ENCODE peak calls at places on chromosomes 12 and 14, in ten cellular contexts. X is H1, W is IMR-90, A is neuronal stem cell, H is A549, O is GM23248, L is K562, V is mesenchymal stem cell, R is HepG2, G is PC-3. F is an unnamed sample.

GRCh38 chr12:77122236-77122635 is 56.9 kb upstream of the E2F7 start:
- DNase-seq in X (no peak), W (peak), V (peak), O (peak), R (peak), L (no peak), H (peak), G (peak), A (no peak), F (peak)

GRCh38 chr12:74415633-74416032 is 122.0 kb upstream of the ATXN7L3B start:
- DNase-seq in L (no peak), W (peak), X (no peak), A (peak), O (peak), V (peak), G (peak), H (peak), R (peak), F (peak)

GRCh38 chr14:94485944-94486841 is 10.2 kb upstream of the SERPINA9 start:
- DNase-seq in R (peak), V (no peak), L (peak), W (peak), A (peak), G (peak), H (peak), O (peak), X (peak), F (peak)

GRCh38 chr12:116879509-116880212 is 1.6 kb downstream of the HRK start:
- DNase-seq in X (peak), O (peak), H (no peak), V (no peak), L (no peak), R (no peak), G (no peak), A (no peak), W (no peak), F (no peak)

GRCh38 chr14:101707285-101707842 is 54.1 kb upstream of the PPP2R5C start:
- DNase-seq in L (peak), R (peak), X (peak), V (peak), W (peak), G (peak), H (peak), O (peak), A (peak), F (peak)

GRCh38 chr12:34402899-34403705 is 380.8 kb downstream of the ALG10 start:
- DNase-seq in L (peak), G (no peak), X (peak), O (no peak), W (no peak), A (no peak), V (no peak), R (no peak), H (no peak), F (no peak)

GRCh38 chr12:75623631-75624118 is 112.3 kb upstream of the KRR1 start:
- DNase-seq in H (peak), G (peak), R (peak), L (no peak), V (peak), O (peak), W (peak), X (no peak), A (no peak), F (peak)

GRCh38 chr14:42806909-42807315 is 1200.2 kb downstream of the LRFN5 start:
- DNase-seq in W (peak), O (peak), A (no peak), H (no peak), V (peak), X (no peak), L (no peak), G (peak), R (no peak), F (peak)

GRCh38 chr12:82650627-82651337 is 35.9 kb upstream of the TMTC2 start:
- DNase-seq in V (no peak), G (peak), H (peak), O (peak), X (no peak), A (no peak), W (no peak), L (no peak), R (peak), F (peak)

GRCh38 chr12:77940011-77940423 is 109.3 kb downstream of the NAV3 start:
- DNase-seq in L (no peak), X (no peak), V (peak), W (peak), A (no peak), R (no peak), H (peak), O (peak), G (peak), F (peak)

GRCh38 chr12:126668538-126668937 is 1598.4 kb upstream of the TMEM132C start:
- DNase-seq in R (no peak), H (peak), G (peak), V (no peak), X (no peak), O (peak), L (no peak), A (no peak), W (no peak), F (peak)

GRCh38 chr14:70357557-70357956 is 1.9 kb downstream of the COX16 start:
- DNase-seq in X (no peak), O (no peak), L (no peak), G (no peak), V (no peak), R (no peak), A (no peak), W (no peak), H (no peak), F (no peak)

GRCh38 chr14:105271224-105271890 is 23.0 kb downstream of the BTBD6 start:
- DNase-seq in A (no peak), R (no peak), L (no peak), V (no peak), W (no peak), H (no peak), O (no peak), X (no peak), G (no peak), F (no peak)

GRCh38 chr14:74571901-74572828 is 39.9 kb downstream of the LTBP2 start:
- DNase-seq in G (peak), W (peak), V (peak), L (no peak), H (peak), A (no peak), X (no peak), R (peak), O (peak), F (peak)

GRCh38 chr12:78938341-78939084 is 73.9 kb downstream of the SYT1 start:
- DNase-seq in L (no peak), W (no peak), G (peak), A (no peak), O (no peak), X (no peak), R (no peak), V (no peak), H (no peak), F (no peak)

GRCh38 chr14:95068521-95068920 is 88.8 kb downstream of the DICER1 start:
- DNase-seq in X (no peak), H (no peak), R (no peak), V (no peak), O (no peak), A (no peak), L (no peak), G (no peak), W (no peak), F (no peak)

GRCh38 chr12:30989754-30990153 is 63.2 kb downstream of the TSPAN11 start:
- DNase-seq in G (peak), V (no peak), X (peak), L (peak), H (peak), A (no peak), O (peak), W (no peak), R (peak), F (peak)

GRCh38 chr12:88298761-88299242 is 156.7 kb downstream of the TMTC3 start:
- DNase-seq in O (peak), G (peak), W (peak), L (no peak), V (peak), R (no peak), X (no peak), H (peak), A (no peak), F (peak)
- H3K4me2 ChIP-seq in O (peak), G (peak), W (peak), L (no peak), V (no peak), R (no peak), X (no peak), H (peak), A (no peak), F (peak)

DNA sequence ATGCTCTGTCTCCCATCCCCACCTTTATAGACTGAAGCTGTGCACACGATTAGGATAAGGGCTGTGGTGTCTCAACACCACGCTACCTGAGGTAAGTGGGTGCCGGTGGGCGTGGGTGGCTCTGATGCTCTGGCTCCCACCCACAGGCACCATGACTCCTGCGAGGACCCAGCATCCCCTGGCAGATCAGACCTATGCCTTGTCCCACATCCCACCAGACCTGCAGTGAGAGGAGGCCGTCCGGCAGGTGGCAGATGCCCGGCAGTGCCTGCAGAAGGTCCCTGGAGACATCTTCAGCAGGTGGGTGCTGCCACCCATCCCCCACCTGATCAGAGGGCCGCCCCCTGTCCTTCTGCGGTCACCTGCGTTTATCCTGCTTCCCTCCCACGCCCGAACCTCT is 104.4 kb upstream of the PRB2 start:
- DNase-seq in R (no peak), V (no peak), H (no peak), W (no peak), L (no peak), A (no peak), O (no peak), X (no peak), G (no peak), F (no peak)
- H3K4me2 ChIP-seq in R (no peak), V (no peak), H (no peak), W (no peak), L (no peak), A (no peak), O (no peak), X (peak), G (no peak), F (no peak)

DNA sequence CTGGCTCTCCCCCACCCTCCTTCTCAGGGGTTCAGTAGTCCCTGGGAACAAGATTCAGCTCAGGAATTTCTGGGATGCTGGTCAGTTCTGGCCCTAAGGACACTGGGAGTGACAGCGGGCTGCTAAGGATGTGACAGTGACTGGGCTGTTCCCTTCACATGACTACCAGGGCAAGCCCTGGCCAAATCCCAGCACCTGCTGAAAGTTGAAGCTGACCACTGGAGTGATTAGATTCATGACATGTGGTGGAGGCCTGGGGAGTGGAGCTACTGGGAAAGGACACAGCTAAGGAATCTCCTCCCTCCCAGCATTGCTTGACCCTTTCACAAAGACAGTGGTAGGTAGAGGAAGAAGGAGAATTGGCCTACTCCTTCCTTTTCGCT is 204.9 kb downstream of the DAD1 start:
- DNase-seq in H (no peak), X (no peak), A (no peak), O (no peak), V (no peak), G (no peak), W (no peak), R (no peak), L (no peak), F (no peak)
- H3K4me2 ChIP-seq in H (no peak), X (no peak), A (no peak), O (no peak), V (no peak), G (no peak), W (no peak), R (no peak), L (no peak), F (no peak)

GRCh38 chr14:61749867-61750266 is 12.4 kb upstream of the SNAPC1 start:
- DNase-seq in R (peak), H (peak), X (no peak), O (peak), W (no peak), G (peak), L (no peak), V (peak), A (no peak), F (no peak)

GRCh38 chr14:61749264-61749663 is 13.0 kb upstream of the SNAPC1 start:
- DNase-seq in O (peak), G (peak), R (no peak), L (no peak), A (no peak), H (peak), V (no peak), X (no peak), W (peak), F (no peak)

GRCh38 chr14:61744239-61744638 is 18.0 kb upstream of the SNAPC1 start:
- DNase-seq in V (no peak), R (no peak), O (no peak), L (no peak), X (no peak), G (no peak), A (no peak), W (no peak), H (no peak), F (no peak)

GRCh38 chr14:61750708-61751474 is 11.3 kb upstream of the SNAPC1 start:
- DNase-seq in A (peak), O (peak), L (peak), G (peak), X (peak), H (peak), W (peak), V (peak), R (no peak), F (peak)

GRCh38 chr14:61747342-61747741 is 14.9 kb upstream of the SNAPC1 start:
- DNase-seq in H (no peak), X (no peak), A (no peak), O (peak), G (no peak), L (no peak), R (no peak), W (no peak), V (no peak), F (peak)
- H3K4me2 ChIP-seq in H (peak), X (no peak), A (no peak), O (peak), G (peak), L (no peak), R (no peak), W (no peak), V (no peak), F (peak)

DNA sequence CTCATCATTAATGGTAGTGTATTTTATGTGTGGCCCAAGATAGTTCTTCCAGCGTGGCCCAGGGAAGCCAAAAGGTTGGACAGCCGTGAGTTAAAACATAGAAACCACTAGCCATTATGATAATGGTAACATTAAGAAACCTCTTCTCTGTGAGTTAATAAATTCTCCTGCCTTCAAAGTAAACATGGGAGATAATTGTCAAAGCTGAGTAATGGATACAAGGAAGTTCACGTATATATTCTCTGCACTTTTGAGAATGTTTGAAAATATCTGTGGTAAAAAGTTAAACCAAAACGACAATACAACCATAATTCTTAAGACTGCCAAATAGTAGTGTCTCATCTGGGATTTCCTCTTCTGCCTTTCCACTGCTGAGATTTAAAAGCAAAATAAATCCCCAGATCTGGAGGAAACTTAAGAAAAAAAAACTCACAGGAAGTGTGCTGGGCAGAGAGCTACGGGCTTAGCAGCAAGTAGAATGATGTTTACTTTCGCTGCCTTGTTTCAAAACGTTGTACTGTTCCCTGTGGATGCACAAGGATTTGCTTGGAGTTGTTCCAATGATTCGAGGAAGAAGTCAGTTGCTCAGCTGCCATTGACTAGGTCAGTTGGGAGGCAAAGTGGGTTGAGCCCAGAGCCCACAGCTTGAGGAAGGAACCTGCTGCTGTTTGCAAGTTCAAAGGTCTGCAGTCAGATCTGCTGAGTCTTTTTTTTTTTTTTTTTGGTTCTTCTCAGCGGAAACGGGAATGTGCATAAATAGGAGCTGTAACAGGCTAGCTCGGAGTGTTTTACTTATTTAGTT is 1.7 kb downstream of the TPCN1 start:
- DNase-seq in W (peak), A (no peak), G (peak), X (no peak), L (no peak), O (peak), H (peak), V (peak), R (peak), F (peak)
- H3K4me2 ChIP-seq in W (peak), A (no peak), G (peak), X (peak), L (peak), O (peak), H (peak), V (peak), R (peak), F (peak)

GRCh38 chr12:46554461-46554860 is 181.9 kb upstream of the SLC38A2 start:
- DNase-seq in O (peak), R (no peak), A (no peak), G (no peak), H (no peak), W (no peak), L (no peak), X (no peak), V (no peak), F (no peak)
- H3K4me2 ChIP-seq in O (peak), R (no peak), A (no peak), G (no peak), H (no peak), W (no peak), L (no peak), X (no peak), V (no peak), F (no peak)

GRCh38 chr14:71668186-71668912 is 263.9 kb upstream of the RGS6 start:
- DNase-seq in A (no peak), W (peak), V (peak), O (no peak), H (no peak), X (no peak), L (no peak), G (no peak), R (no peak), F (peak)
- H3K4me2 ChIP-seq in A (no peak), W (no peak), V (no peak), O (no peak), H (no peak), X (no peak), L (no peak), G (no peak), R (no peak), F (no peak)

F was measured in fibroblast of lung.